ENCODE peak calls at places on chromosome 5, in five cellular contexts. R, I, W, J and A are unnamed samples.

GRCh38 chr5:133662578-133662977 is 50.2 kb upstream of the FSTL4 start:
- DNase-seq in J (no peak), R (no peak), I (no peak), W (no peak), A (no peak)

GRCh38 chr5:179792612-179793469 is 945 bp upstream of the LTC4S start:
- DNase-seq in I (no peak), R (no peak), J (no peak), W (no peak), A (no peak)

GRCh38 chr5:58775699-58776098 is 192.8 kb downstream of the RAB3C start:
- DNase-seq in W (no peak), J (no peak), R (no peak), I (no peak), A (no peak)

GRCh38 chr5:83562817-83563557 is 91.4 kb downstream of the VCAN start:
- DNase-seq in I (no peak), R (no peak), W (no peak), J (no peak), A (peak; percentile 37)

GRCh38 chr5:56525117-56525516 is 290.2 kb upstream of the MAP3K1 start:
- DNase-seq in R (no peak), J (no peak), I (no peak), W (no peak), A (no peak)

GRCh38 chr5:141845371-141845821 is 32.8 kb downstream of the PCDH1 start:
- DNase-seq in R (no peak), W (no peak), I (no peak), J (no peak), A (no peak)

GRCh38 chr5:161544350-161544765 is 2.2 kb downstream of the GABRB2 start:
- DNase-seq in R (no peak), W (no peak), I (peak; percentile 63), J (no peak), A (peak; percentile 7)

GRCh38 chr5:169914766-169915165 is 65.5 kb downstream of the INSYN2B start:
- DNase-seq in W (no peak), I (no peak), R (peak; percentile 64), J (no peak), A (no peak)

GRCh38 chr5:39240750-39241149 is 21.4 kb upstream of the FYB1 start:
- DNase-seq in R (no peak), J (no peak), I (no peak), W (no peak), A (no peak)

GRCh38 chr5:169161022-169161680 is 139.8 kb downstream of the SLIT3 start:
- DNase-seq in R (peak; percentile 91), J (no peak), W (no peak), I (no peak), A (peak; percentile 100)

GRCh38 chr5:26237489-26237888 is 800.9 kb downstream of the CDH9 start:
- DNase-seq in I (no peak), W (no peak), J (no peak), R (no peak), A (no peak)

GRCh38 chr5:181221105-181221791 is 1.8 kb upstream of the TRIM41 start:
- DNase-seq in W (no peak), R (no peak), J (peak; percentile 68), I (peak; percentile 21), A (no peak)

GRCh38 chr5:109318455-109319108 is 91.2 kb downstream of the PJA2 start:
- DNase-seq in W (no peak), I (no peak), R (no peak), J (no peak), A (no peak)

GRCh38 chr5:149356391-149356790 is 1.5 kb upstream of the PCYOX1L start:
- DNase-seq in W (no peak), I (peak; percentile 5), R (no peak), J (no peak), A (no peak)

GRCh38 chr5:28810751-28811136 is 1772.4 kb upstream of the CDH9 start:
- DNase-seq in W (no peak), I (no peak), J (no peak), R (no peak), A (no peak)

GRCh38 chr5:54455413-54456157 is at the start of gene HSPB3:
- DNase-seq in W (no peak), J (no peak), I (no peak), R (peak; percentile 92), A (peak; percentile 99)

GRCh38 chr5:151694035-151694485 is 7.3 kb upstream of the SPARC start:
- DNase-seq in J (no peak), I (no peak), R (no peak), W (no peak), A (peak; percentile 87)

GRCh38 chr5:83227611-83228010 is 150.3 kb downstream of the XRCC4 start:
- DNase-seq in J (no peak), W (no peak), R (no peak), I (no peak), A (no peak)

GRCh38 chr5:42553461-42553860 is 130.2 kb downstream of the GHR start:
- DNase-seq in J (no peak), W (no peak), R (no peak), I (no peak), A (no peak)

GRCh38 chr5:16741007-16741406 is 124.2 kb upstream of the RETREG1 start:
- DNase-seq in J (no peak), W (no peak), I (no peak), R (peak; percentile 12), A (peak; percentile 77)

GRCh38 chr5:58887721-58888409 is 305.0 kb downstream of the RAB3C start:
- DNase-seq in W (peak; percentile 66), R (no peak), I (no peak), J (no peak), A (no peak)

GRCh38 chr5:68932830-68933434 is 160.9 kb upstream of the SLC30A5 start:
- DNase-seq in I (no peak), J (no peak), W (no peak), R (no peak), A (no peak)

GRCh38 chr5:67238191-67238590 is 41.6 kb upstream of the CD180 start:
- DNase-seq in W (no peak), J (no peak), I (no peak), R (peak; percentile 78), A (no peak)

GRCh38 chr5:111984044-111984443 is 227.1 kb upstream of the NREP start:
- DNase-seq in I (no peak), J (no peak), W (peak; percentile 52), R (peak; percentile 70), A (no peak)

GRCh38 chr5:31235381-31235780 is 41.9 kb downstream of the CDH6 start:
- DNase-seq in R (no peak), W (no peak), J (no peak), I (no peak), A (no peak)

GRCh38 chr5:399296-400281 is 43.4 kb upstream of the EXOC3 start:
- DNase-seq in W (peak; percentile 89), R (peak; percentile 98), J (no peak), I (peak; percentile 24), A (peak; percentile 39)

GRCh38 chr5:80187691-80188090 is 68.2 kb downstream of the SERINC5 start:
- DNase-seq in J (no peak), W (no peak), R (no peak), I (no peak), A (no peak)

GRCh38 chr5:10704949-10705621 is 55.9 kb downstream of the DAP start:
- DNase-seq in W (no peak), J (no peak), R (peak; percentile 71), I (no peak), A (no peak)

GRCh38 chr5:127498604-127499003 is 18.8 kb upstream of the PRRC1 start:
- DNase-seq in J (no peak), W (no peak), I (no peak), R (no peak), A (no peak)

GRCh38 chr5:177515580-177515979 is 1.2 kb downstream of the DDX41 start:
- DNase-seq in I (no peak), W (no peak), R (no peak), J (no peak), A (no peak)

GRCh38 chr5:177519463-177520235 is 2.9 kb upstream of the DDX41 start:
- DNase-seq in J (no peak), R (no peak), W (no peak), I (no peak), A (no peak)

GRCh38 chr5:177514541-177514940 is 2.2 kb downstream of the DDX41 start:
- DNase-seq in R (no peak), J (no peak), W (no peak), I (no peak), A (no peak)

GRCh38 chr5:177513500-177513899 is 3.3 kb downstream of the DDX41 start:
- DNase-seq in I (no peak), W (no peak), R (no peak), J (no peak), A (no peak)

GRCh38 chr5:177516601-177517568 is at the start of gene DDX41:
- DNase-seq in R (peak; percentile 99), I (peak; percentile 97), J (peak; percentile 94), W (peak; percentile 98), A (peak; percentile 95)
- TF ChIP-seq CTCF in R (no peak), I (no peak), J (no peak), W (no peak), A (peak; percentile 6)

GRCh38 chr5:143350790-143351603 is 52.5 kb downstream of the NR3C1 start:
- DNase-seq in W (no peak), J (no peak), R (peak; percentile 79), I (no peak), A (no peak)

GRCh38 chr5:143356855-143357254 is 46.6 kb downstream of the NR3C1 start:
- DNase-seq in I (no peak), J (no peak), W (no peak), R (no peak), A (no peak)

GRCh38 chr5:143352691-143353090 is 50.8 kb downstream of the NR3C1 start:
- DNase-seq in R (no peak), J (peak; percentile 14), W (no peak), I (peak; percentile 61), A (no peak)

GRCh38 chr5:143355710-143356109 is 47.8 kb downstream of the NR3C1 start:
- DNase-seq in R (peak; percentile 86), W (peak; percentile 55), I (no peak), J (peak; percentile 70), A (peak; percentile 96)

DNA sequence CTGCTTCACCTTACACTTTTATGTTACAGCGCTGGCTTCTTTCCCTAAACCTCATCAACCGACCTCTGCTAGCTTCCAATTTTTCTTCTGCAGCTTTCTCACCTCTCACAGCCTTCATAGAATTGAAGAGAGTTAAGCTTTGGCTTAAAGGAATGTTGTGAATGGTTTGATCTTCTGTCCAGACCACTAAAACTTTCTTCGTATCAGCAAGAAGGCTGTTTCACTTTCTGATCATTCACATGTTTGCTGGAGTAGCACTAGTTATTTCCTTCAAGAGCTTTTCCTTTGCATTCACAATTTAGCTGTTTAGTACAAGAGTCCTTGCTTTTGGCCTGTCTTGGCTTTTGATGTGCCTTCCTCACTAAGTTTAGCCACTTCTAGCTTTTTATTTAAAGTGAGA is 49.5 kb downstream of the NR3C1 start:
- DNase-seq in I (peak; percentile 82), W (no peak), J (no peak), R (no peak), A (no peak)
- H3K4me3 ChIP-seq in I (peak overlapping the region; percentile 6), W (no peak overlapping the region), J (peak overlapping the region; percentile 1), R (no peak overlapping the region), A (no peak overlapping the region)

GRCh38 chr5:65059681-65060598 is 291.2 kb downstream of the CWC27 start:
- DNase-seq in R (peak; percentile 61), J (no peak), I (no peak), W (no peak), A (peak; percentile 27)
- TF ChIP-seq CTCF in R (no peak), J (no peak), I (no peak), W (no peak), A (no peak)

GRCh38 chr5:94360382-94360781 is 258.0 kb downstream of the KIAA0825 start:
- DNase-seq in R (no peak), I (no peak), J (no peak), W (no peak), A (no peak)
- H3K4me3 ChIP-seq in R (no peak overlapping the region), I (no peak overlapping the region), J (no peak overlapping the region), W (no peak overlapping the region), A (no peak overlapping the region)

GRCh38 chr5:157689942-157690689 is 18.8 kb downstream of the C5orf52 start:
- DNase-seq in W (no peak), J (peak; percentile 25), R (no peak), I (no peak), A (no peak)
- TF ChIP-seq CTCF in W (no peak), J (no peak), R (peak; percentile 4), I (no peak), A (peak; percentile 30)